ENCODE peak calls at places on chromosomes 7 and 10, in four cellular contexts. W is GM19239; F is activated CD4-positive, alpha-beta T cell treated with anti-CD3 and anti-CD28 coated beads for 1 hour; M is left cardiac atrium. K is an unnamed sample.

GRCh38 chr10:69807696-69808095 is 6.0 kb downstream of the COL13A1 start:
- DNase-seq in W (no peak), F (no peak), M (no peak), K (peak; percentile 34)

GRCh38 chr10:78443900-78444571 is 410.4 kb downstream of the RPS24 start:
- DNase-seq in W (no peak), F (no peak), M (no peak), K (no peak)

GRCh38 chr7:151940048-151940845 is 16.0 kb upstream of the GALNTL5 start:
- DNase-seq in W (no peak), F (no peak), M (no peak), K (peak; percentile 78)

GRCh38 chr10:113709221-113709838 is 29.6 kb downstream of the CASP7 start:
- DNase-seq in W (no peak), F (no peak), M (no peak), K (peak; percentile 80)

GRCh38 chr7:121138262-121138933 is 149.9 kb downstream of the CPED1 start:
- DNase-seq in W (peak; percentile 14), F (no peak), M (no peak), K (no peak)

GRCh38 chr7:82625377-82625776 is 181.8 kb upstream of the CACNA2D1 start:
- DNase-seq in W (no peak), F (no peak), M (no peak), K (no peak)

GRCh38 chr7:138226001-138226476 is 149.8 kb downstream of the AKR1D1 start:
- DNase-seq in W (no peak), F (no peak), M (peak; percentile 50), K (peak; percentile 93)

GRCh38 chr7:72446131-72446530 is 34.0 kb upstream of the CALN1 start:
- DNase-seq in W (no peak), F (no peak), M (no peak), K (no peak)

GRCh38 chr10:28177944-28178637 is 124.8 kb downstream of the MPP7 start:
- DNase-seq in W (no peak), F (no peak), M (no peak), K (peak; percentile 21)

GRCh38 chr7:131540491-131541162 is 15.8 kb downstream of the PODXL start:
- DNase-seq in W (no peak), F (no peak), M (peak; percentile 68), K (peak; percentile 57)

GRCh38 chr7:38169862-38170261 is 8.2 kb upstream of the STARD3NL start:
- DNase-seq in W (no peak), F (no peak), M (peak; percentile 46), K (no peak)

GRCh38 chr7:142152076-142152475 is 40.6 kb downstream of the MGAM2 start:
- DNase-seq in W (no peak), F (no peak), M (no peak), K (no peak)

GRCh38 chr7:108408294-108409004 is 47.8 kb downstream of the NRCAM start:
- DNase-seq in W (no peak), F (no peak), M (no peak), K (no peak)

GRCh38 chr10:16910795-16911164 is 93.6 kb upstream of the RSU1 start:
- DNase-seq in W (no peak), F (no peak), M (no peak), K (no peak)

GRCh38 chr7:150335101-150335773 is 6.2 kb downstream of the RARRES2 start:
- DNase-seq in W (no peak), F (no peak), M (no peak), K (peak; percentile 91)

GRCh38 chr7:96161897-96162296 is 160.0 kb downstream of the SLC25A13 start:
- DNase-seq in W (no peak), F (no peak), M (no peak), K (no peak)

GRCh38 chr10:43109671-43110249 is 28.5 kb upstream of the CSGALNACT2 start:
- DNase-seq in W (no peak), F (no peak), M (no peak), K (no peak)

GRCh38 chr10:132575320-132576201 is 38.0 kb downstream of the INPP5A start:
- DNase-seq in W (no peak), F (no peak), M (peak; percentile 62), K (peak; percentile 67)

GRCh38 chr10:102009801-102010425 is 46.1 kb downstream of the ARMH3 start:
- DNase-seq in W (peak; percentile 48), F (no peak), M (peak; percentile 26), K (peak; percentile 90)

GRCh38 chr10:31157125-31157983 is 125.7 kb upstream of the ZNF438 start:
- DNase-seq in W (no peak), F (no peak), M (peak; percentile 68), K (no peak)

GRCh38 chr7:125773113-125773800 is 843.6 kb upstream of the POT1 start:
- DNase-seq in W (no peak), F (no peak), M (no peak), K (no peak)

GRCh38 chr10:42149722-42150427 is 488.5 kb downstream of the ZNF33B start:
- DNase-seq in W (no peak), F (no peak), M (no peak), K (no peak)

K was measured in amniotic epithelial cell.